ENCODE peak calls at places on chromosomes 16 and 17, in nine cellular contexts. U is GM06990, N is right cardiac atrium, W is cardiac muscle cell, A is astrocyte, Y is suprapubic skin, X is heart left ventricle, M is upper lobe of right lung, H is fibroblast of lung. G is an unnamed sample.

GRCh38 chr17:69870091-69870530 is 204.9 kb upstream of the KCNJ16 start:
- DNase-seq in M (no peak), N (no peak), U (peak), H (peak), A (peak), Y (no peak), X (no peak), W (no peak), G (no peak)

GRCh38 chr17:58310511-58311428 is 17.8 kb downstream of the TSPOAP1 start:
- DNase-seq in M (peak), N (no peak), U (no peak), W (no peak), Y (peak), X (peak), A (no peak), H (no peak), G (no peak)

GRCh38 chr17:80614320-80614719 is 69.7 kb downstream of the RPTOR start:
- DNase-seq in Y (no peak), H (no peak), N (no peak), U (no peak), W (no peak), X (no peak), M (no peak), A (no peak), G (no peak)

GRCh38 chr17:77371117-77371887 is 230.5 kb downstream of the SEC14L1 start:
- DNase-seq in A (peak), W (no peak), M (no peak), U (no peak), N (peak), H (peak), X (no peak), Y (peak), G (no peak)

GRCh38 chr17:41968676-41969075 is 2.1 kb downstream of the CNP start:
- DNase-seq in N (no peak), U (no peak), W (no peak), X (no peak), M (no peak), Y (no peak), A (no peak), H (no peak), G (no peak)

GRCh38 chr16:48611329-48612137 is 1.6 kb upstream of the N4BP1 start:
- DNase-seq in X (peak), Y (no peak), W (no peak), N (peak), M (no peak), A (no peak), H (no peak), U (peak), G (no peak)

GRCh38 chr17:59844884-59845594 is 47.7 kb downstream of the TUBD1 start:
- DNase-seq in U (no peak), H (peak), M (no peak), Y (no peak), W (no peak), X (no peak), A (peak), N (no peak), G (no peak)

GRCh38 chr16:79811541-79811940 is 211.0 kb upstream of the MAF start:
- DNase-seq in M (no peak), H (peak), X (no peak), N (no peak), U (no peak), A (no peak), W (no peak), Y (no peak), G (no peak)

GRCh38 chr17:76710863-76711611 is at the start of gene MXRA7:
- DNase-seq in A (no peak), N (peak), U (peak), W (peak), H (peak), X (peak), Y (peak), M (peak), G (no peak)

GRCh38 chr16:51670527-51670926 is 519.5 kb upstream of the SALL1 start:
- DNase-seq in H (no peak), U (no peak), N (no peak), M (no peak), X (no peak), Y (no peak), W (no peak), A (no peak), G (no peak)

GRCh38 chr17:78125976-78126894 is 2.3 kb downstream of the TMC6 start:
- DNase-seq in A (no peak), M (no peak), W (no peak), H (no peak), Y (no peak), N (peak), U (no peak), X (peak), G (no peak)

GRCh38 chr17:9959377-9959981 is 54.4 kb upstream of the RCVRN start:
- DNase-seq in A (no peak), Y (no peak), X (no peak), U (peak), N (no peak), H (peak), W (peak), M (peak), G (no peak)

GRCh38 chr16:88068476-88069396 is 117.5 kb downstream of the BANP start:
- DNase-seq in Y (peak), H (no peak), N (peak), W (no peak), X (no peak), U (no peak), M (no peak), A (no peak), G (no peak)

GRCh38 chr17:32007463-32008298 is 498 bp downstream of the LRRC37B start:
- DNase-seq in H (peak), X (peak), W (peak), Y (peak), N (no peak), U (peak), A (peak), M (peak), G (no peak)

GRCh38 chr17:64780096-64781012 is 118.2 kb upstream of the SMURF2 start:
- DNase-seq in X (peak), N (peak), W (peak), U (peak), H (peak), A (peak), M (peak), Y (peak), G (no peak)

GRCh38 chr17:81420769-81421462 is 25.7 kb downstream of the BAHCC1 start:
- DNase-seq in X (peak), A (no peak), H (peak), N (peak), Y (no peak), W (no peak), U (no peak), M (peak), G (no peak)

GRCh38 chr17:78307887-78308633 is 51.8 kb downstream of the SOCS3 start:
- DNase-seq in X (no peak), A (no peak), M (no peak), U (no peak), W (no peak), H (no peak), Y (no peak), N (no peak), G (no peak)

GRCh38 chr16:72878301-72879269 is 169.3 kb downstream of the ZFHX3 start:
- DNase-seq in H (peak), M (no peak), U (no peak), A (peak), X (no peak), N (no peak), W (peak), Y (no peak), G (no peak)

GRCh38 chr17:3693829-3694231 is 2.1 kb downstream of the P2RX5 start:
- DNase-seq in H (no peak), X (no peak), Y (no peak), M (no peak), A (no peak), U (peak), N (no peak), W (no peak), G (no peak)

GRCh38 chr16:27449434-27450188 is 47.6 kb downstream of the IL21R start:
- DNase-seq in H (no peak), Y (no peak), A (no peak), W (no peak), X (no peak), M (no peak), U (peak), N (no peak), G (no peak)

GRCh38 chr17:76772842-76773521 is 35.1 kb downstream of the MFSD11 start:
- DNase-seq in H (peak), Y (no peak), X (no peak), N (no peak), W (peak), U (no peak), M (no peak), A (peak), G (no peak)

GRCh38 chr16:15949210-15950166 is at the start of gene ABCC1:
- DNase-seq in W (peak), Y (no peak), H (peak), X (peak), M (peak), N (peak), A (no peak), U (peak), G (no peak)

GRCh38 chr17:51397361-51398127 is 137.2 kb downstream of the UTP18 start:
- DNase-seq in N (no peak), Y (no peak), U (no peak), W (no peak), H (peak), A (peak), X (no peak), M (no peak), G (no peak)

GRCh38 chr16:84461504-84462295 is 42.8 kb downstream of the MEAK7 start:
- DNase-seq in M (peak), U (no peak), Y (no peak), A (no peak), N (no peak), H (no peak), X (no peak), W (no peak), G (no peak)

GRCh38 chr17:4715071-4715749 is 4.8 kb downstream of the ARRB2 start:
- DNase-seq in X (no peak), A (no peak), N (no peak), M (no peak), H (no peak), U (no peak), W (no peak), Y (no peak), G (no peak)

GRCh38 chr17:44223574-44224046 is 4.1 kb upstream of the UBTF start:
- DNase-seq in U (no peak), M (no peak), H (peak), N (peak), W (no peak), X (peak), A (peak), Y (peak), G (no peak)

GRCh38 chr17:76645481-76645880 is 1.9 kb upstream of the ST6GALNAC1 start:
- DNase-seq in M (no peak), H (no peak), Y (peak), X (no peak), W (no peak), U (no peak), N (no peak), A (no peak), G (no peak)

GRCh38 chr17:19958023-19958422 is 19.6 kb downstream of the AKAP10 start:
- DNase-seq in U (no peak), N (no peak), H (peak), A (peak), M (no peak), W (no peak), Y (no peak), X (no peak), G (no peak)

GRCh38 chr16:30567991-30568638 is 3.4 kb downstream of the ZNF688 start:
- DNase-seq in N (no peak), X (no peak), H (peak), Y (no peak), W (no peak), A (peak), M (no peak), U (no peak), G (no peak)

GRCh38 chr16:78523212-78523995 is 423.9 kb downstream of the WWOX start:
- DNase-seq in M (no peak), W (no peak), N (no peak), H (no peak), A (no peak), Y (no peak), U (no peak), X (no peak), G (no peak)

GRCh38 chr17:17970699-17971430 is 1.3 kb downstream of the TOM1L2 start:
- DNase-seq in A (peak), W (no peak), N (no peak), U (no peak), H (no peak), M (no peak), X (no peak), Y (no peak), G (no peak)

DNA sequence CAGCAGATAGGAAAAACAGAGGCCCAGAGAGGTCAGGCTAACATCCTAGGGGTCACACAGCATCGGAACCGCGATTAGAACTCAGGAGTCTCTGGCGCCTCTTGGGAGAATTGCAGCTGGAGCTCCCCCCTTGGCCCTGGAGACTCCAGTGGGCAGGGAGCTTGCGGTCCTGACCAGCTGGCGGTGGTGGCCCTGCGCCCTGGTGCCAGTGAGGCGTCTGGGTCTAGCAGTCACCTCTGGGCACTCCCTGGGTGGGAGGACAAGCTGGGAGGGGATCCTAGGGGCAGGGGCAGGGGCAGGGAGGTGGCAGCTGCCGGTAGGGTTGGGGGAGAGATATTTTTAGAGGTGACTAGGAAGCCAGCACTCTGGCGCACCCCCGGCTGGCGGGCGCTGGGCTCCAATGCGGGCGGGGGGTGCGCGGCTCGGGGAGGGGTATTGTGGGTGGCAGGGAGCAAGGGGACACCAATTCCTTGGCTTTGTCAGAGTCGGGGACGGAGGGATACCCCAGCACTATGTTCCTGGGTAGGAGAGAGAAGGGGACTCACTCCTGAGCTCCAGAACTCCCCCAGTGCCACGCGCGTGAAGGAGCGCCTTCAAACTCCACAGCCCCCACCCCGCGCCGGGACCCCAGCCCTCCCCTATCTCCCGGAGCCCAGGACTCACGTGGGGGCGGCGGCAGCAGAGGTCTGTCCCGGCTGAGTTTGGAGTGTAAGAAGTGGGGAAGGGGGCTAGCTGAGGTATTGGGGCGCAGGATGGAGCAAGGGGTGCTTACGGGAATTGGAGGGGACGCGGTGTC is 584 bp downstream of the PHOSPHO1 start:
- DNase-seq in H (no peak), W (no peak), U (no peak), N (peak), M (no peak), Y (no peak), X (no peak), A (no peak), G (no peak)
- H3K4me3 ChIP-seq in H (peak), W (peak), U (peak), N (peak), M (peak), Y (peak), X (peak), A (peak), G (peak)

DNA sequence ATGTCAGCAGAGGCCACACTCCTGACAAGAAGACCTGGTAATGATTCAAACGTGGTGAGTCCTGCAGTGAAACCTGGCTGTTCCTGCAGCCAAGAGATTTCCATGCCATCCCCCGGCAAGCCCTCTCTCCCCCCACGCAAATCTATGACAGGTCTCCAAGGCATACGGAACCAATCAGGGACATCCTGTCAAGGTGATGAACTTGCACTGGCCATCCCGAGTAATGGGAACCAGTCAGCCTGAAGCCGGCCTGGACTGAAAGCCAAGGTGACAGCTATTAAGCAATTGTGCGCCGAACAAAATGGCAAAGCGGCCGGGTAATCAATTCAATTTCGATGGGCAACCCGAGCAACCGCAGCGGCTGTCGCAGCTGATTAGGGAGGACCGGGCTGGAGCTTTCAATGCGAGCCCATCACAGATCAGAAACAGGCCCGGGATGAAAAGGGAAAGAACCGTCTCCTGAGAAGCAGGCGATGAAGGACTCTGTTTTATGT is 35.0 kb downstream of the TBX4 start:
- DNase-seq in U (no peak), M (no peak), X (no peak), Y (peak), A (no peak), H (no peak), N (no peak), W (no peak), G (no peak)
- H3K4me3 ChIP-seq in U (no peak), M (no peak), X (no peak), Y (no peak), A (no peak), H (no peak), N (no peak), W (no peak), G (no peak)

GRCh38 chr16:4661661-4662060 is 31.7 kb upstream of the NUDT16L1 start:
- DNase-seq in U (no peak), X (no peak), W (no peak), M (peak), H (peak), N (peak), Y (no peak), A (peak), G (no peak)

GRCh38 chr16:4659363-4660353 is 33.7 kb upstream of the NUDT16L1 start:
- DNase-seq in W (no peak), N (peak), A (no peak), Y (no peak), X (no peak), M (no peak), U (no peak), H (no peak), G (no peak)

GRCh38 chr16:4663756-4664465 is 29.5 kb upstream of the NUDT16L1 start:
- DNase-seq in Y (no peak), N (peak), M (peak), A (no peak), X (peak), U (no peak), H (peak), W (no peak), G (no peak)

GRCh38 chr16:4656695-4657686 is 32.4 kb downstream of the MGRN1 start:
- DNase-seq in N (no peak), A (no peak), U (no peak), Y (no peak), M (no peak), W (no peak), H (no peak), X (no peak), G (no peak)

DNA sequence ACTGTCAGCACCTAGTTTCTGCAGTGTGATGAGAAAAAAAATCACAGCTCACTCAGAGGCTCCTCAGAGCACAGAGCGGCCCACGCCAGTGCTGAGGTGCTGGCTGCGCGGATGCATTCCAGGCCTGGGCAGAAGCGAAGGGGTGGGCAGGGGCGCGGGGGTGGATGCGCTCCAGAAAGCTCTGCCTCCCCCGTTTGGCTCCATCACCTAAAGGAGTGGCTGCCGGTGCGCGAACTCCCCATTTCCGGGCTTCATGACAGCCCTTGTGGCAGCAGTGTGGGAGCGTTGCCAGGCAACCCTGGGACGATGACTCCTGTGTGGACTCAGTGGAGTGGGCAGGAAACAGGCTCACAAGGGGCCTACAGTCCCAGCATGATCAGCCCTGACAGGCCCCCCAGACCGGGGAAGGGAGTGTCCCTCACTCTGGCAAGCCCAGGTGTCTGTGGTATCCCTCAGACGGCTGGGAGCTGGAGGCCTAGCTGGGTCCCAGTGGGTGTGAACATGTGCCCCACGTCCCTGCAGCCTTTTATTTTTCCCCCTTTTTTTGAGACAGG is 32.8 kb upstream of the NUDT16L1 start:
- DNase-seq in U (peak), A (peak), N (peak), H (peak), Y (no peak), X (peak), W (peak), M (peak), G (no peak)
- H3K4me3 ChIP-seq in U (no peak), A (no peak), N (no peak), H (no peak), Y (no peak), X (no peak), W (no peak), M (no peak), G (no peak)

GRCh38 chr17:42982266-42982665 is 1.9 kb downstream of the RUNDC1 start:
- DNase-seq in H (no peak), X (no peak), W (no peak), A (no peak), Y (no peak), M (no peak), U (no peak), N (no peak), G (no peak)
- H3K4me3 ChIP-seq in H (no peak), X (no peak), W (no peak), A (no peak), Y (no peak), M (no peak), U (no peak), N (no peak), G (no peak)

GRCh38 chr17:57048096-57048495 is 37.0 kb upstream of the AKAP1 start:
- DNase-seq in H (no peak), U (no peak), X (no peak), Y (no peak), N (no peak), W (no peak), M (no peak), A (no peak), G (no peak)

GRCh38 chr17:57050303-57050702 is 34.7 kb upstream of the AKAP1 start:
- DNase-seq in A (no peak), W (no peak), N (no peak), X (no peak), H (no peak), M (no peak), Y (no peak), U (no peak), G (no peak)

GRCh38 chr17:57044976-57045867 is 39.8 kb upstream of the AKAP1 start:
- DNase-seq in Y (no peak), M (peak), A (no peak), W (no peak), X (no peak), H (no peak), U (no peak), N (peak), G (no peak)

GRCh38 chr17:57043276-57043675 is 41.8 kb upstream of the AKAP1 start:
- DNase-seq in N (no peak), H (no peak), X (no peak), Y (no peak), M (no peak), U (no peak), W (no peak), A (no peak), G (no peak)

DNA sequence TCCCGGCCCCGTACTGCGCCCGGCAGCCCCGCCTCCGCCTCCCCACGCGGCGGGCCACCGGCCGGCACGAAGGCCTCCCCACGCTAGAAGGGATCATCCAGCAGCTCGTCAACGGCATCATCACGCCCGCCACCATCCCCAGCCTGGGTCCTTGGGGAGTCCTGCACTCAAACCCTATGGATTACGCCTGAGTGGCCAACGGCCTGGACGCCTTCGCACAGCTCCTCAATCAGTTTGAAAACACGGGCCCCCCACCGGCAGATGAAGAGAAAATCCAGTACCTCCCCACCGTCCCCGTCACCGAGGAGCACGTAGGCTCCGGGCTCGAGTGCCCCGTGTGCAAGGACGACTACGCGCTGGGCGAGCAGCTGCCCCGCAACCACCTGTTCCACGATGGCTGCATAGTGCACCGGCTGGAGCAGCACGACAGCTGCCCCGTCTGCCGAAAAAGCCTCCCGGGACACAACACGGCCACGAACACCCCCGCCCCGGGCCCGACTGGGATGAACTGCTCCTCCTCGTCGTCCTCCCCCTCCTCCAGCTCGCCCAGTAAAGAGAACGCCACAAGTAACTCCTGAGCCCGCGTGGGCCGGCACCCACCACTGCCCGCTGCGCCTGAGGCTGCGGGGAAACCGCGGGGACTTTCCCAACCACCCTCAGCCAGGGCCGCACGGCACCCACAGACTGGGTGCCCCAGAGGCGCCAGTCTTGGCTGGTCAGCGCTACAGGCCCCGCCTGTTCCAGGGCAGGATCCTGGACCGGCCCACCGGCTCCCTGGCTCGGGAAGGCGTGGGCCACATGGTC is 39.0 kb upstream of the AKAP1 start:
- DNase-seq in N (peak), Y (peak), W (no peak), M (peak), H (no peak), U (peak), X (peak), A (no peak), G (no peak)
- H3K4me3 ChIP-seq in N (peak), Y (peak), W (no peak), M (peak), H (peak), U (peak), X (peak), A (no peak), G (peak)